ENCODE peak calls at places on chromosomes 12 and 14, in seven cellular contexts. One of them, this sample, is unnamed.

GRCh38 chr12:116556356-116556952 is 2.7 kb upstream of the MAP1LC3B2 start:
- DNase-seq in K562: no peak
- DNase-seq in HCT116: no peak
- DNase-seq in stomach: no peak
- DNase-seq in GM12892: no peak
- DNase-seq in GM12891: no peak
- DNase-seq in HepG2: no peak
- DNase-seq in this sample: no peak

GRCh38 chr12:126069549-126070165 is 1004.4 kb downstream of the AACS start:
- DNase-seq in K562: peak; percentile 38
- DNase-seq in HCT116: peak; percentile 45
- DNase-seq in stomach: peak; percentile 49
- DNase-seq in GM12892: no peak
- DNase-seq in GM12891: peak; percentile 5
- DNase-seq in HepG2: peak; percentile 33
- DNase-seq in this sample: no peak

GRCh38 chr12:77943466-77943865 is 112.8 kb downstream of the NAV3 start:
- DNase-seq in K562: no peak
- DNase-seq in HCT116: peak; percentile 43
- DNase-seq in stomach: no peak
- DNase-seq in GM12892: no peak
- DNase-seq in GM12891: no peak
- DNase-seq in HepG2: no peak
- DNase-seq in this sample: no peak

GRCh38 chr12:113464852-113465719 is 6.6 kb downstream of the LHX5 start:
- DNase-seq in K562: peak; percentile 26
- DNase-seq in HCT116: no peak
- DNase-seq in stomach: no peak
- DNase-seq in GM12892: no peak
- DNase-seq in GM12891: no peak
- DNase-seq in HepG2: no peak
- DNase-seq in this sample: no peak

GRCh38 chr12:53031616-53032015 is 18.2 kb upstream of the TNS2 start:
- DNase-seq in K562: no peak
- DNase-seq in HCT116: no peak
- DNase-seq in stomach: no peak
- DNase-seq in GM12892: no peak
- DNase-seq in GM12891: no peak
- DNase-seq in HepG2: no peak
- DNase-seq in this sample: no peak

GRCh38 chr12:82486524-82487235 is 128.4 kb downstream of the METTL25 start:
- DNase-seq in K562: no peak
- DNase-seq in HCT116: peak; percentile 0
- DNase-seq in stomach: no peak
- DNase-seq in GM12892: no peak
- DNase-seq in GM12891: no peak
- DNase-seq in HepG2: no peak
- DNase-seq in this sample: no peak

GRCh38 chr12:49327887-49328286 is 4.8 kb downstream of the TROAP start:
- DNase-seq in K562: no peak
- DNase-seq in HCT116: no peak
- DNase-seq in stomach: no peak
- DNase-seq in GM12892: no peak
- DNase-seq in GM12891: no peak
- DNase-seq in HepG2: no peak
- DNase-seq in this sample: no peak

GRCh38 chr12:28497889-28498411 is 307.7 kb downstream of the CCDC91 start:
- DNase-seq in K562: no peak
- DNase-seq in HCT116: peak; percentile 7
- DNase-seq in stomach: no peak
- DNase-seq in GM12892: no peak
- DNase-seq in GM12891: no peak
- DNase-seq in HepG2: no peak
- DNase-seq in this sample: no peak

GRCh38 chr12:29807125-29807524 is 23.4 kb upstream of the TMTC1 start:
- DNase-seq in K562: no peak
- DNase-seq in HCT116: no peak
- DNase-seq in stomach: no peak
- DNase-seq in GM12892: no peak
- DNase-seq in GM12891: no peak
- DNase-seq in HepG2: peak; percentile 51
- DNase-seq in this sample: no peak

GRCh38 chr12:32494676-32495075 is 95.3 kb downstream of the FGD4 start:
- DNase-seq in K562: no peak
- DNase-seq in HCT116: no peak
- DNase-seq in stomach: no peak
- DNase-seq in GM12892: no peak
- DNase-seq in GM12891: no peak
- DNase-seq in HepG2: no peak
- DNase-seq in this sample: no peak

GRCh38 chr14:64566651-64567122 is 16.9 kb downstream of the PPP1R36 start:
- DNase-seq in K562: no peak
- DNase-seq in HCT116: no peak
- DNase-seq in stomach: no peak
- DNase-seq in GM12892: no peak
- DNase-seq in GM12891: no peak
- DNase-seq in HepG2: no peak
- DNase-seq in this sample: no peak

GRCh38 chr14:36771256-36771655 is 109.6 kb downstream of the PAX9 start:
- DNase-seq in K562: no peak
- DNase-seq in HCT116: no peak
- DNase-seq in stomach: no peak
- DNase-seq in GM12892: no peak
- DNase-seq in GM12891: no peak
- DNase-seq in HepG2: peak; percentile 68
- DNase-seq in this sample: no peak

GRCh38 chr12:60035835-60036234 is 440.0 kb downstream of the SLC16A7 start:
- DNase-seq in K562: no peak
- DNase-seq in HCT116: no peak
- DNase-seq in stomach: no peak
- DNase-seq in GM12892: no peak
- DNase-seq in GM12891: no peak
- DNase-seq in HepG2: no peak
- DNase-seq in this sample: no peak
- TF ChIP-seq POLR2AphosphoS5 in K562: no peak
- TF ChIP-seq POLR2AphosphoS5 in HCT116: no peak
- TF ChIP-seq POLR2AphosphoS5 in stomach: no peak
- TF ChIP-seq POLR2AphosphoS5 in GM12892: no peak
- TF ChIP-seq POLR2AphosphoS5 in GM12891: no peak
- TF ChIP-seq POLR2AphosphoS5 in HepG2: no peak
- TF ChIP-seq POLR2AphosphoS5 in this sample: no peak

GRCh38 chr14:99606359-99606758 is 2.4 kb upstream of the CCDC85C start:
- DNase-seq in K562: peak; percentile 41
- DNase-seq in HCT116: no peak
- DNase-seq in stomach: no peak
- DNase-seq in GM12892: no peak
- DNase-seq in GM12891: no peak
- DNase-seq in HepG2: no peak
- DNase-seq in this sample: no peak

GRCh38 chr14:99604766-99605298 is 825 bp upstream of the CCDC85C start:
- DNase-seq in K562: peak; percentile 39
- DNase-seq in HCT116: no peak
- DNase-seq in stomach: no peak
- DNase-seq in GM12892: peak; percentile 48
- DNase-seq in GM12891: no peak
- DNase-seq in HepG2: no peak
- DNase-seq in this sample: no peak

GRCh38 chr14:99603965-99604765 is at the start of gene CCDC85C:
- DNase-seq in K562: peak; percentile 96
- DNase-seq in HCT116: peak; percentile 85
- DNase-seq in stomach: peak; percentile 97
- DNase-seq in GM12892: peak; percentile 98
- DNase-seq in GM12891: peak; percentile 95
- DNase-seq in HepG2: peak; percentile 81
- DNase-seq in this sample: peak; percentile 98

GRCh38 chr14:99603471-99603933 is 505 bp downstream of the CCDC85C start:
- DNase-seq in K562: no peak
- DNase-seq in HCT116: no peak
- DNase-seq in stomach: no peak
- DNase-seq in GM12892: no peak
- DNase-seq in GM12891: no peak
- DNase-seq in HepG2: no peak
- DNase-seq in this sample: no peak

DNA sequence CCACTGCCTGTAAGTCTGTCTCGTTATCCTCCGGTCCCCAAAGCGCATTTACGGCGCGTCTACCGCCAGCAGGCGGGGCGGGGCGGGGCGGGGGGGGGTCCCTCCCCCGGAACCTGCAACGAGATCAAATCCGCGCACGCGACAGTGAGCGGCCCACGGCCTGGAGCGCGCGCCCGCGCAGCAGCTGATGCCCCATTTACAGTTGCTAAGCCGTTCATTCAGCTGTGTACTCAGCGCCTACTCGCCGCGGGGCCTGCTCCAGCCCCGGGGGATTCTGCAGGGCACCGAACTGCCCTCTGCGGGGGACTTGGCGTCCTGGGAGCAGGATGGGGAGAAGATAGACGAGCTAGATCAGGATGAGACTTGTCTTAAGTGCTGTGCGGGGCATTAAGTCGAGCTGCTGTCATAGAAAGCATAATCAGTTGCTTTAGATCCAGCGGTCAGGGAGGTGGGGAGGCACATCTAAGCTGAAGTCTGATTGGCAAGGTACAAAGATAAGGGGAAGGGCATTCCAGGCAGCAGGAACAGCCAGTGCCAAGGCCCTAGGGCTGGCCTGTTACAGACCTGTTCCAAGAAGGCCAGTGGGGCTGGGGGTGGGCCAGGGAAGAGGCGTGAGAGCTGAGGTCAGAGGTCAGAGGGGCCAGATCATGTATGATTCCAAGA is 1.4 kb upstream of the CCDC85C start:
- DNase-seq in K562: peak; percentile 79
- DNase-seq in HCT116: peak; percentile 29
- DNase-seq in stomach: peak; percentile 74
- DNase-seq in GM12892: peak; percentile 68
- DNase-seq in GM12891: peak; percentile 49
- DNase-seq in HepG2: peak; percentile 28
- DNase-seq in this sample: peak; percentile 83
- TF ChIP-seq POLR2A in K562: no peak
- TF ChIP-seq POLR2A in HCT116: no peak
- TF ChIP-seq POLR2A in stomach: no peak
- TF ChIP-seq POLR2A in GM12892: no peak
- TF ChIP-seq POLR2A in GM12891: no peak
- TF ChIP-seq POLR2A in HepG2: no peak
- TF ChIP-seq POLR2A in this sample: no peak

GRCh38 chr14:68842298-68842697 is 49.4 kb upstream of the ZFP36L1 start:
- DNase-seq in K562: no peak
- DNase-seq in HCT116: no peak
- DNase-seq in stomach: no peak
- DNase-seq in GM12892: no peak
- DNase-seq in GM12891: no peak
- DNase-seq in HepG2: no peak
- DNase-seq in this sample: peak; percentile 84

GRCh38 chr14:68844210-68844545 is 51.3 kb upstream of the ZFP36L1 start:
- DNase-seq in K562: no peak
- DNase-seq in HCT116: no peak
- DNase-seq in stomach: no peak
- DNase-seq in GM12892: no peak
- DNase-seq in GM12891: no peak
- DNase-seq in HepG2: no peak
- DNase-seq in this sample: no peak

GRCh38 chr14:68843471-68844209 is 50.8 kb upstream of the ZFP36L1 start:
- DNase-seq in K562: peak; percentile 69
- DNase-seq in HCT116: peak; percentile 58
- DNase-seq in stomach: peak; percentile 88
- DNase-seq in GM12892: no peak
- DNase-seq in GM12891: no peak
- DNase-seq in HepG2: no peak
- DNase-seq in this sample: peak; percentile 93

GRCh38 chr14:68840454-68840853 is 47.6 kb upstream of the ZFP36L1 start:
- DNase-seq in K562: no peak
- DNase-seq in HCT116: no peak
- DNase-seq in stomach: no peak
- DNase-seq in GM12892: no peak
- DNase-seq in GM12891: no peak
- DNase-seq in HepG2: no peak
- DNase-seq in this sample: no peak

DNA sequence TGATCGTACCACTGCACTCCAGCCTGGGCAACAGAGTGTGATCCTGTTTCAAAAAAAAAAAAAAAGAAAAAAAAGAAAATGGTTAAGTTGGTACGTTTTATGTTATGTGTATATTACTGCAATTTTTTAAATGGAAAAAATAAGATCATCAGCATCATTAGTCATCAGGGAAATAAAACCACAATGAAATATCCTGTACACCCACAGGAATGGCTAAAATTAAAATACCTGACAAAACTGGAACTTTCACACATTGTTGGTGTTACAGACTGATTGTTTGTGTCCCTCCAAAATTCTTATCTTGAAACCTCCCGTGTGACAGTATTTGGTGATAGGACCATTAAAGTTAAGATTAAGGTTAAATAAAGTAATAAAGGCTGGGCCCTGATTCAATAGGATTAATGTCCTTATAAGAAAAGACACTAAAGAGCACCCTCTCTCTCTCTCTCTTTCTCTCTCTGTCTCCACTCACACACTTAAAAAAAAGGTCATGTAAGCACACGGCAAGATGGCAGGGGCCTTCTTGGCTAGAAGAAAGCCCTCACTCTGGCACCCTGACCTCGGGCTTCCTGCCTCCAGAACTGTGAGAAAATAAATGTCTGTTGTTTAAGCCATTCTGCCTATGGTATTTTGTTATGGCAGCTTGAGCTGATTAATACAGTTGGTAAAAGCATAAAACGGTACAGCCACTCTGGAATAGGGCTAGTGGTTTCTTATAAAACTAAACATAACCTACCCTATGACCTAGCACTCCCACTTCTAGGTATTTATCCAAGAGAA is 48.4 kb upstream of the ZFP36L1 start:
- DNase-seq in K562: no peak
- DNase-seq in HCT116: no peak
- DNase-seq in stomach: no peak
- DNase-seq in GM12892: no peak
- DNase-seq in GM12891: no peak
- DNase-seq in HepG2: no peak
- DNase-seq in this sample: no peak
- TF ChIP-seq POLR2AphosphoS5 in K562: no peak
- TF ChIP-seq POLR2AphosphoS5 in HCT116: no peak
- TF ChIP-seq POLR2AphosphoS5 in stomach: no peak
- TF ChIP-seq POLR2AphosphoS5 in GM12892: no peak
- TF ChIP-seq POLR2AphosphoS5 in GM12891: no peak
- TF ChIP-seq POLR2AphosphoS5 in HepG2: no peak
- TF ChIP-seq POLR2AphosphoS5 in this sample: peak; percentile 62

DNA sequence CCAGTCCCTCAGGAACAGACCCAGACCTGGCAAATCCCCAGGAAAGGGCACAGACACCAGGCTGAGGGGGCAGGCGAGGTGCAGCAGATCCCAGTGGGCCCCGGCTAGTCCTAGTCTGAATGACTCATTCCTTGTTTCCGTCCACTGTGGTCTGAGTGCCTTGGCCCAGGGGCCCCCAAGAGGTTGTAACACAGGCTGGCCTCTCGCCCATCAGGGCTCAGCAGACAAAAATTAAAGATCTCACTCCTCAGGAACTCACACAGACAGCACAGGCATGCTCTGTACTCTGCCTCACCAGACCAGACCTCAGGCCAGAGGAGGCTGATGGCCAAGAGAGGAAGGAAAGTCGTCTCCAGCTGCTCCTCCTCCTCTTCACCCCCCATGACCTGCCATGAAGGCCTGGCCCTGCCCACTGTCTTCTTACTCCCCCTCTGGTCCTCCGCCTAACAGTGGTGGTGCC is 7.7 kb upstream of the LTBP2 start:
- DNase-seq in K562: peak; percentile 28
- DNase-seq in HCT116: no peak
- DNase-seq in stomach: peak; percentile 53
- DNase-seq in GM12892: no peak
- DNase-seq in GM12891: no peak
- DNase-seq in HepG2: peak; percentile 63
- DNase-seq in this sample: peak; percentile 94
- TF ChIP-seq POLR2A in K562: no peak
- TF ChIP-seq POLR2A in HCT116: no peak
- TF ChIP-seq POLR2A in stomach: no peak
- TF ChIP-seq POLR2A in GM12892: no peak
- TF ChIP-seq POLR2A in GM12891: no peak
- TF ChIP-seq POLR2A in HepG2: no peak
- TF ChIP-seq POLR2A in this sample: no peak

GRCh38 chr12:104480826-104481457 is 24.2 kb downstream of the CHST11 start:
- DNase-seq in K562: peak; percentile 37
- DNase-seq in HCT116: peak; percentile 54
- DNase-seq in stomach: peak; percentile 44
- DNase-seq in GM12892: no peak
- DNase-seq in GM12891: no peak
- DNase-seq in HepG2: no peak
- DNase-seq in this sample: peak; percentile 78
- TF ChIP-seq POLR2AphosphoS5 in K562: no peak
- TF ChIP-seq POLR2AphosphoS5 in HCT116: no peak
- TF ChIP-seq POLR2AphosphoS5 in stomach: no peak
- TF ChIP-seq POLR2AphosphoS5 in GM12892: no peak
- TF ChIP-seq POLR2AphosphoS5 in GM12891: no peak
- TF ChIP-seq POLR2AphosphoS5 in HepG2: no peak
- TF ChIP-seq POLR2AphosphoS5 in this sample: no peak